ENCODE peak calls at places on chromosomes 2 and 18, in four cellular contexts. One of them, this sample, is unnamed.

GRCh38 chr2:137776697-137777096 is 187.6 kb upstream of the HNMT start:
- DNase-seq in GM13976: no peak
- DNase-seq in stimulated activated CD4-positive, alpha-beta T cell treated with anti-CD3 and anti-CD28 coated beads, TNF-alpha, amount 100 ng/mL, for 4 hours: no peak
- DNase-seq in LHCN-M2: no peak
- DNase-seq in this sample: no peak

GRCh38 chr2:69762513-69763494 is 20.9 kb downstream of the ANXA4 start:
- DNase-seq in GM13976: no peak
- DNase-seq in stimulated activated CD4-positive, alpha-beta T cell treated with anti-CD3 and anti-CD28 coated beads, TNF-alpha, amount 100 ng/mL, for 4 hours: no peak
- DNase-seq in LHCN-M2: no peak
- DNase-seq in this sample: no peak

GRCh38 chr18:25033747-25034471 is 318.1 kb downstream of the ZNF521 start:
- DNase-seq in GM13976: no peak
- DNase-seq in stimulated activated CD4-positive, alpha-beta T cell treated with anti-CD3 and anti-CD28 coated beads, TNF-alpha, amount 100 ng/mL, for 4 hours: no peak
- DNase-seq in LHCN-M2: no peak
- DNase-seq in this sample: no peak

GRCh38 chr2:205086689-205087088 is 541.4 kb downstream of the PARD3B start:
- DNase-seq in GM13976: no peak
- DNase-seq in stimulated activated CD4-positive, alpha-beta T cell treated with anti-CD3 and anti-CD28 coated beads, TNF-alpha, amount 100 ng/mL, for 4 hours: no peak
- DNase-seq in LHCN-M2: peak; percentile 4
- DNase-seq in this sample: no peak

GRCh38 chr2:217338306-217338916 is 478.5 kb upstream of the TNP1 start:
- DNase-seq in GM13976: no peak
- DNase-seq in stimulated activated CD4-positive, alpha-beta T cell treated with anti-CD3 and anti-CD28 coated beads, TNF-alpha, amount 100 ng/mL, for 4 hours: no peak
- DNase-seq in LHCN-M2: peak; percentile 83
- DNase-seq in this sample: no peak

GRCh38 chr2:100870652-100871531 is 51.0 kb downstream of the NPAS2 start:
- DNase-seq in GM13976: no peak
- DNase-seq in stimulated activated CD4-positive, alpha-beta T cell treated with anti-CD3 and anti-CD28 coated beads, TNF-alpha, amount 100 ng/mL, for 4 hours: no peak
- DNase-seq in LHCN-M2: no peak
- DNase-seq in this sample: no peak

GRCh38 chr2:241539616-241540374 is 18.8 kb upstream of the BOK start:
- DNase-seq in GM13976: peak; percentile 34
- DNase-seq in stimulated activated CD4-positive, alpha-beta T cell treated with anti-CD3 and anti-CD28 coated beads, TNF-alpha, amount 100 ng/mL, for 4 hours: no peak
- DNase-seq in LHCN-M2: no peak
- DNase-seq in this sample: no peak

GRCh38 chr2:109213646-109214417 is 84.8 kb downstream of the SH3RF3 start:
- DNase-seq in GM13976: no peak
- DNase-seq in stimulated activated CD4-positive, alpha-beta T cell treated with anti-CD3 and anti-CD28 coated beads, TNF-alpha, amount 100 ng/mL, for 4 hours: peak; percentile 42
- DNase-seq in LHCN-M2: peak; percentile 93
- DNase-seq in this sample: peak; percentile 82

GRCh38 chr2:212537311-212538155 is 1.1 kb downstream of the ERBB4 start:
- DNase-seq in GM13976: peak; percentile 33
- DNase-seq in stimulated activated CD4-positive, alpha-beta T cell treated with anti-CD3 and anti-CD28 coated beads, TNF-alpha, amount 100 ng/mL, for 4 hours: no peak
- DNase-seq in LHCN-M2: no peak
- DNase-seq in this sample: no peak

GRCh38 chr2:238908960-238909951 is 61.4 kb downstream of the TWIST2 start:
- DNase-seq in GM13976: no peak
- DNase-seq in stimulated activated CD4-positive, alpha-beta T cell treated with anti-CD3 and anti-CD28 coated beads, TNF-alpha, amount 100 ng/mL, for 4 hours: no peak
- DNase-seq in LHCN-M2: no peak
- DNase-seq in this sample: no peak

This sample was measured in GM12878.